ENCODE peak calls at places on chromosomes 3 and 15, in four cellular contexts. E is left cardiac atrium, D is HTR-8/SVneo, T is fibroblast of lung. H is an unnamed sample.

GRCh38 chr3:61521229-61521628 is 40.1 kb upstream of the PTPRG start:
- DNase-seq in E (no peak), D (no peak), T (no peak), H (no peak)

GRCh38 chr3:30598663-30599545 is 7.5 kb upstream of the TGFBR2 start:
- DNase-seq in E (no peak), D (no peak), T (no peak), H (no peak)

GRCh38 chr15:50925281-50925680 is 16.8 kb downstream of the AP4E1 start:
- DNase-seq in E (no peak), D (no peak), T (no peak), H (no peak)

GRCh38 chr3:195401959-195402358 is 40.9 kb downstream of the ACAP2 start:
- DNase-seq in E (no peak), D (no peak), T (no peak), H (no peak)

GRCh38 chr15:57595011-57595866 is 3.5 kb downstream of the MYZAP start:
- DNase-seq in E (peak), D (no peak), T (no peak), H (no peak)

GRCh38 chr3:63069780-63070540 is 194.7 kb upstream of the CADPS start:
- DNase-seq in E (no peak), D (no peak), T (no peak), H (no peak)

GRCh38 chr15:71447328-71448250 is 332.3 kb downstream of the THSD4 start:
- DNase-seq in E (no peak), D (peak), T (peak), H (no peak)

GRCh38 chr3:122066331-122067213 is 11.4 kb downstream of the CD86 start:
- DNase-seq in E (peak), D (no peak), T (no peak), H (no peak)

GRCh38 chr3:104273046-104273649 is 1093.6 kb upstream of the ALCAM start:
- DNase-seq in E (no peak), D (no peak), T (peak), H (no peak)

GRCh38 chr3:111592941-111593340 is 2.2 kb downstream of the ZBED2 start:
- DNase-seq in E (no peak), D (no peak), T (no peak), H (no peak)

GRCh38 chr3:188749010-188749617 is 422.7 kb upstream of the TPRG1 start:
- DNase-seq in E (no peak), D (peak), T (no peak), H (no peak)

GRCh38 chr15:43118276-43118675 is 12.4 kb upstream of the UBR1 start:
- DNase-seq in E (no peak), D (no peak), T (no peak), H (no peak)

GRCh38 chr3:50567011-50567385 is 549 bp downstream of the C3orf18 start:
- DNase-seq in E (no peak), D (no peak), T (no peak), H (no peak)

GRCh38 chr3:35291837-35292236 is 347.5 kb upstream of the ARPP21 start:
- DNase-seq in E (no peak), D (no peak), T (no peak), H (no peak)

GRCh38 chr3:101848326-101848725 is 988 bp upstream of the NFKBIZ start:
- DNase-seq in E (no peak), D (no peak), T (no peak), H (no peak)

GRCh38 chr3:59605318-59605717 is 555.5 kb upstream of the CFAP20DC start:
- DNase-seq in E (no peak), D (no peak), T (no peak), H (no peak)